ENCODE peak calls at places on chromosomes 16 and 17, in six cellular contexts. U, F, A, S, J and E are unnamed samples.

GRCh38 chr16:9225527-9226316 is 134.3 kb downstream of the HAPSTR1 start:
- DNase-seq in U (peak), F (no peak), A (no peak), S (no peak), J (no peak), E (no peak)

GRCh38 chr17:45246861-45247428 is 14.9 kb downstream of the SPATA32 start:
- DNase-seq in U (peak), F (no peak), A (no peak), S (no peak), J (no peak), E (no peak)

GRCh38 chr16:41439-42068 is 11.9 kb downstream of the POLR3K start:
- DNase-seq in U (no peak), F (no peak), A (no peak), S (no peak), J (no peak), E (no peak)

GRCh38 chr16:50591800-50592771 is 43.9 kb downstream of the NKD1 start:
- DNase-seq in U (no peak), F (no peak), A (no peak), S (no peak), J (peak), E (no peak)

GRCh38 chr17:45311762-45312476 is 4.9 kb downstream of the MAP3K14 start:
- DNase-seq in U (no peak), F (no peak), A (no peak), S (no peak), J (no peak), E (no peak)

GRCh38 chr17:45020354-45021138 is 30.9 kb downstream of the DCAKD start:
- DNase-seq in U (peak), F (no peak), A (no peak), S (no peak), J (no peak), E (no peak)

GRCh38 chr17:4329838-4330237 is 36.6 kb downstream of the UBE2G1 start:
- DNase-seq in U (no peak), F (peak), A (peak), S (peak), J (no peak), E (peak)

GRCh38 chr17:73765824-73766563 is 121.7 kb upstream of the SDK2 start:
- DNase-seq in U (no peak), F (no peak), A (no peak), S (no peak), J (no peak), E (no peak)

GRCh38 chr16:22240023-22240697 is 34.1 kb downstream of the EEF2K start:
- DNase-seq in U (no peak), F (no peak), A (no peak), S (no peak), J (no peak), E (peak)

GRCh38 chr17:17351901-17352781 is 49.0 kb downstream of the NT5M start:
- DNase-seq in U (peak), F (no peak), A (no peak), S (no peak), J (no peak), E (no peak)

GRCh38 chr17:3710951-3711383 is 12.7 kb upstream of the HASPIN start:
- DNase-seq in U (peak), F (no peak), A (no peak), S (no peak), J (no peak), E (no peak)

GRCh38 chr17:49694847-49695697 is 12.7 kb downstream of the SLC35B1 start:
- DNase-seq in U (peak), F (no peak), A (no peak), S (no peak), J (no peak), E (no peak)

GRCh38 chr17:34398990-34399389 is 36.0 kb upstream of the CCL1 start:
- DNase-seq in U (no peak), F (no peak), A (no peak), S (no peak), J (no peak), E (no peak)

GRCh38 chr17:81160306-81160705 is 5.0 kb upstream of the PVALEF start:
- DNase-seq in U (no peak), F (no peak), A (no peak), S (no peak), J (peak), E (no peak)

GRCh38 chr17:35460354-35460851 is 11.8 kb upstream of the SLFN13 start:
- DNase-seq in U (peak), F (no peak), A (no peak), S (no peak), J (no peak), E (no peak)

GRCh38 chr17:14355556-14355955 is 54.7 kb downstream of the HS3ST3B1 start:
- DNase-seq in U (no peak), F (no peak), A (peak), S (no peak), J (no peak), E (no peak)

GRCh38 chr17:1060991-1061390 is 64.1 kb downstream of the TIMM22 start:
- DNase-seq in U (no peak), F (peak), A (peak), S (peak), J (no peak), E (peak)

GRCh38 chr17:77535435-77535834 is 394.7 kb downstream of the SEC14L1 start:
- DNase-seq in U (peak), F (no peak), A (no peak), S (no peak), J (no peak), E (no peak)